ENCODE peak calls at places on chromosome 7, in five cellular contexts. D is GM12891, E is transverse colon, C is adrenal gland, W is heart left ventricle. X is an unnamed sample.

GRCh38 chr7:146366938-146367337 is 250.3 kb downstream of the CNTNAP2 start:
- DNase-seq in W (no peak), C (no peak), E (no peak), D (no peak), X (no peak)

GRCh38 chr7:156650042-156650441 is 9.5 kb downstream of the RNF32 start:
- DNase-seq in E (peak), C (no peak), W (no peak), D (no peak), X (no peak)

GRCh38 chr7:82443801-82444219 is 233 bp upstream of the CACNA2D1 start:
- DNase-seq in W (peak), E (peak), C (peak), D (peak), X (peak)

GRCh38 chr7:143393267-143394041 is 12.3 kb downstream of the ZYX start:
- DNase-seq in D (no peak), C (peak), W (no peak), E (no peak), X (no peak)

GRCh38 chr7:140349172-140349771 is 49.1 kb downstream of the SLC37A3 start:
- DNase-seq in D (no peak), W (no peak), C (no peak), E (no peak), X (no peak)

GRCh38 chr7:71612892-71613291 is 480.9 kb downstream of the GALNT17 start:
- DNase-seq in C (peak), D (no peak), E (no peak), W (no peak), X (no peak)

GRCh38 chr7:10429031-10429430 is 544.6 kb upstream of the PHF14 start:
- DNase-seq in W (no peak), E (no peak), D (no peak), C (no peak), X (no peak)

GRCh38 chr7:108402865-108403264 is 53.4 kb downstream of the NRCAM start:
- DNase-seq in W (no peak), C (no peak), E (no peak), D (no peak), X (no peak)

GRCh38 chr7:7136423-7136822 is 45.9 kb upstream of the C1GALT1 start:
- DNase-seq in E (no peak), W (no peak), D (no peak), C (no peak), X (no peak)

GRCh38 chr7:73971701-73972341 is 56.2 kb upstream of the ELN start:
- DNase-seq in C (peak), W (no peak), D (no peak), E (no peak), X (no peak)

GRCh38 chr7:152177696-152178404 is 152.4 kb downstream of the GALNT11 start:
- DNase-seq in D (no peak), E (no peak), W (no peak), C (no peak), X (no peak)

GRCh38 chr7:40921589-40922315 is 781.1 kb downstream of the INHBA start:
- DNase-seq in W (no peak), C (no peak), E (no peak), D (no peak), X (no peak)

GRCh38 chr7:30751696-30752273 is at the start of gene INMT:
- DNase-seq in W (no peak), D (no peak), E (no peak), C (peak), X (peak)

GRCh38 chr7:12866237-12866636 is 178.8 kb downstream of the ARL4A start:
- DNase-seq in D (no peak), E (no peak), W (no peak), C (no peak), X (no peak)

GRCh38 chr7:100606313-100606712 is 4.2 kb downstream of the PCOLCE start:
- DNase-seq in C (no peak), D (no peak), W (no peak), E (no peak), X (no peak)

GRCh38 chr7:27130540-27131389 is at the start of gene HOXA4:
- DNase-seq in E (peak), C (peak), W (peak), D (no peak), X (peak)

GRCh38 chr7:111499027-111499426 is 63.3 kb downstream of the IMMP2L start:
- DNase-seq in E (no peak), W (no peak), C (no peak), D (no peak), X (no peak)

GRCh38 chr7:90570373-90570959 is 25.7 kb upstream of the CDK14 start:
- DNase-seq in W (no peak), D (no peak), E (no peak), C (no peak), X (no peak)

GRCh38 chr7:26331789-26332188 is 40.1 kb downstream of the SNX10 start:
- DNase-seq in D (no peak), W (no peak), E (no peak), C (no peak), X (no peak)

GRCh38 chr7:42790196-42790595 is 121.7 kb downstream of the C7orf25 start:
- DNase-seq in W (no peak), C (no peak), D (no peak), E (no peak), X (no peak)

GRCh38 chr7:89003619-89003956 is 208.1 kb upstream of the TEX47 start:
- DNase-seq in C (no peak), D (no peak), E (no peak), W (no peak), X (no peak)

GRCh38 chr7:90850516-90850915 is 254.4 kb downstream of the CDK14 start:
- DNase-seq in E (no peak), D (no peak), W (no peak), C (no peak), X (no peak)

GRCh38 chr7:132061931-132062330 is 505.5 kb upstream of the PODXL start:
- DNase-seq in C (no peak), W (no peak), E (no peak), D (no peak), X (no peak)

GRCh38 chr7:128448751-128449300 is 6.9 kb upstream of the HILPDA start:
- DNase-seq in W (no peak), C (no peak), D (no peak), E (no peak), X (no peak)

GRCh38 chr7:55438765-55439525 is 73.8 kb downstream of the LANCL2 start:
- DNase-seq in W (peak), C (no peak), E (peak), D (no peak), X (peak)

GRCh38 chr7:33418251-33418701 is 288.9 kb downstream of the BBS9 start:
- DNase-seq in E (no peak), C (no peak), W (no peak), D (no peak), X (no peak)

DNA sequence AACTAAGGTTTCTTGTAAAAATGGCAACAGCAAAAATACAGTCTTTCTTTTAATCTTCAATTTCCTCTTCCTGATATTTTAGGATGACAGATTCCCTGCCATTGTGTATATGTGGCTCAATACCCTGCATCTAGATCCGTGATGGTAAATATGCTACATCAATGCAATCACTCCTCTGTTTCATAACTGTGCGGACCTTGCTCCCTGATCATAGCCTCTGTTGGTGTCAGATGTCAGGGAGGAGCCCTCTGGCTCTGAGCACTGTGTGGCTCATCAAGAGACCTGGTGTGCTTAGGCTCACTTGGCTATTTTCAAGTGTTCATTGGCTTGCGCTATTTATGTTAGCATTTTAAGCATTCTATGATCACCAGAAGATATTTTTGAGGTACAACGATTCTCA is 33.0 kb upstream of the AGR3 start:
- DNase-seq in W (no peak), E (peak), C (no peak), D (no peak), X (no peak)
- TF ChIP-seq POLR2A in W (no peak), E (no peak), C (no peak), D (no peak), X (no peak)

GRCh38 chr7:5396999-5397656 is 26.5 kb downstream of the TNRC18 start:
- DNase-seq in D (peak), C (peak), W (peak), E (peak), X (peak)
- TF ChIP-seq POLR2A in D (peak), C (no peak), W (no peak), E (peak), X (peak)

GRCh38 chr7:35533877-35534276 is 161.1 kb downstream of the HERPUD2 start:
- DNase-seq in D (no peak), C (no peak), W (no peak), E (no peak), X (no peak)

GRCh38 chr7:35530124-35531109 is 164.5 kb downstream of the HERPUD2 start:
- DNase-seq in W (no peak), D (no peak), E (no peak), C (no peak), X (no peak)

GRCh38 chr7:35537067-35538023 is 157.6 kb downstream of the HERPUD2 start:
- DNase-seq in C (peak), E (peak), W (peak), D (peak), X (peak)

DNA sequence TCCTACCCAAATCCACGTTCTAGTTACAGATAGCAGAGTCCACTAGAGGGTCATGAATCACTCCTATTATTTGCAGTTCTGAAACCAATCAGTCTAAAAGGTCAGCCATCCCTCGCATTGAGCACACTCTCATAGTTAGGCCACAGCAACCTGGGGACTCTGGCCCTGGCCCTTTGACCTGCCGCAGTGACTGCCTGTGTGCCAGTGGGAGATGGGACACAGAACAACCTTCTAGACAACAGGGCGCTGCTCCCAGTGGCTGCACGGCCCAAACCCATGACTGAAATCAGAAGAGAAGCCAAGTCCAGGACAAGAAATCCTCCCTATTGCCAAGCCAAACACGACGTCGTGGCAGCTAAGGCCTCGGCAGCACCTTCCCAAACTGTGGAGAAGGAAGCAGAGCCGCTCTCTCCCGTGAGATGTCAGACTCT is 158.5 kb downstream of the HERPUD2 start:
- DNase-seq in C (no peak), W (no peak), D (no peak), E (no peak), X (no peak)
- TF ChIP-seq POLR2A in C (no peak), W (no peak), D (no peak), E (no peak), X (no peak)

GRCh38 chr7:123615344-123615743 is 13.7 kb downstream of the ASB15 start:
- DNase-seq in E (no peak), W (no peak), C (no peak), D (no peak), X (no peak)
- TF ChIP-seq POLR2A in E (no peak), W (no peak), C (no peak), D (no peak), X (no peak)

DNA sequence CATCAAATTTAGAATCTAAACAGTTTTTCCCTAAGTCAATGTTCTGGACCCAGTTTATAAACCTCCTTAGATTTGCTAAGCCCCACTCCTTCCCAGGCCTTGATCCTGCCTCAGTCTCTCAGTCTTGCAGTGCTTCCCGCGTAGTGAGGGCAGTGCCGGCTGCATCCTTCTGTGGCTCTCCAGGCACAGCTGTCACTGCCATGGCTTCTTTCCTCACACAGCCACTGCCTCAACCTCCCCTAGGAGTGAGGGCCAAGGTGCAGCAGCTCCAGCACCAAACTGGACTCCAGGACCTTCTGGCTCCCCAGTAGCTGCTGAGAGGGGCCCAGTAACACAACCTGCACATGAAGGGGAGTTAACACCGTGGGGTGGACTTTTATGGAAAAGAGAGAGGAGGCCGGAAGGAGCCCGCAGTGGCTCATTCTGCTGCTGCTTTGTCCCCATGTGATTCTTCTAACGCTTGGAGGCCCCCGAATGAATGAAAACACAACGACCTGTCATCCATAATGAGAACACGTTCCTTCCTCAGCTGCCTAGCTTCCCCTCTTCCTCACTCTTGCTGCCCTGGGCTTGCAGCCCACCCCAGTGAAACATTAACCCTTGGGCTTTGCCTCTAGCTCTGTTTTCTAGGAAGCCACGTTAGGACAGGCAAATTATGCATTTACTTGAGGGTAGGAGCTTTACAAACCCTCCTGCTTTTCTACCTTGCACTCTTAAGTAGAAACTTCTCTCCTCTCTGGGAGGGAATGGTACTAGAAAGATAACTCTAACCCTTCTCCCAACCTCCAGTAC is 16.0 kb upstream of the UBE2H start:
- DNase-seq in C (no peak), D (no peak), E (no peak), W (peak), X (no peak)
- TF ChIP-seq POLR2A in C (no peak), D (no peak), E (no peak), W (no peak), X (no peak)

GRCh38 chr7:151076863-151077704 is 3.5 kb downstream of the FASTK start:
- DNase-seq in E (no peak), C (no peak), W (peak), D (no peak), X (no peak)
- TF ChIP-seq POLR2A in E (no peak), C (no peak), W (no peak), D (no peak), X (no peak)

GRCh38 chr7:116592445-116592844 is 67.6 kb downstream of the CAV1 start:
- DNase-seq in W (no peak), E (peak), C (no peak), D (no peak), X (no peak)
- TF ChIP-seq POLR2A in W (no peak), E (no peak), C (no peak), D (no peak), X (no peak)